ENCODE peak calls at places on chromosomes 1 and 21, in five cellular contexts. B, I, V, T and Z are unnamed samples.

GRCh38 chr1:151003175-151003574 is 3.5 kb downstream of the MINDY1 start:
- DNase-seq in B (no peak), I (no peak), V (no peak), T (no peak), Z (no peak)

GRCh38 chr1:85579619-85580018 is 942 bp upstream of the CCN1 start:
- DNase-seq in B (peak; percentile 87), I (peak; percentile 54), V (no peak), T (peak; percentile 34), Z (no peak)

GRCh38 chr21:32136546-32136945 is 142.3 kb downstream of the MIS18A start:
- DNase-seq in B (no peak), I (no peak), V (no peak), T (no peak), Z (no peak)

GRCh38 chr1:226882631-226883409 is 12.4 kb downstream of the PSEN2 start:
- DNase-seq in B (peak; percentile 70), I (no peak), V (no peak), T (no peak), Z (peak; percentile 26)

GRCh38 chr1:239879321-239880170 is 212.1 kb upstream of the FMN2 start:
- DNase-seq in B (no peak), I (no peak), V (no peak), T (no peak), Z (no peak)

GRCh38 chr1:227318003-227318851 is at the start of gene CDC42BPA:
- DNase-seq in B (peak; percentile 86), I (peak; percentile 78), V (peak; percentile 89), T (peak; percentile 83), Z (peak; percentile 95)

GRCh38 chr1:84834419-84835064 is 58.5 kb downstream of the LPAR3 start:
- DNase-seq in B (peak; percentile 74), I (no peak), V (no peak), T (no peak), Z (no peak)

GRCh38 chr1:94061513-94062443 is 59.2 kb downstream of the ABCA4 start:
- DNase-seq in B (peak; percentile 64), I (peak; percentile 50), V (peak; percentile 79), T (peak; percentile 70), Z (no peak)

GRCh38 chr1:24932284-24932683 is 2.2 kb upstream of the RUNX3 start:
- DNase-seq in B (peak; percentile 15), I (no peak), V (no peak), T (peak; percentile 84), Z (no peak)

GRCh38 chr1:17405898-17406759 is 33.3 kb downstream of the RCC2 start:
- DNase-seq in B (peak; percentile 43), I (peak; percentile 41), V (peak; percentile 70), T (peak; percentile 86), Z (peak; percentile 89)